ENCODE peak calls at places on chromosomes 16 and 17, in four cellular contexts. One of them, this sample, is unnamed.

GRCh38 chr17:42202696-42203095 is 8.4 kb upstream of the GHDC start:
- DNase-seq in esophagus muscularis mucosa: no peak
- DNase-seq in lung: no peak
- DNase-seq in left ventricle myocardium inferior: no peak
- DNase-seq in this sample: no peak

GRCh38 chr16:85391769-85392583 is 221.1 kb upstream of the GSE1 start:
- DNase-seq in esophagus muscularis mucosa: no peak
- DNase-seq in left ventricle myocardium inferior: peak; percentile 9
- DNase-seq in lung: no peak
- DNase-seq in this sample: no peak

GRCh38 chr17:34584805-34585416 is 5.5 kb downstream of the TMEM132E start:
- DNase-seq in left ventricle myocardium inferior: no peak
- DNase-seq in lung: no peak
- DNase-seq in esophagus muscularis mucosa: no peak
- DNase-seq in this sample: peak; percentile 35

GRCh38 chr16:71526111-71526998 is at the start of gene CHST4:
- DNase-seq in lung: no peak
- DNase-seq in left ventricle myocardium inferior: no peak
- DNase-seq in esophagus muscularis mucosa: no peak
- DNase-seq in this sample: no peak

GRCh38 chr17:35713069-35713728 is 18.2 kb upstream of the RASL10B start:
- DNase-seq in lung: no peak
- DNase-seq in esophagus muscularis mucosa: no peak
- DNase-seq in left ventricle myocardium inferior: no peak
- DNase-seq in this sample: no peak

GRCh38 chr17:49987290-49987585 is 7.8 kb downstream of the DLX3 start:
- DNase-seq in esophagus muscularis mucosa: no peak
- DNase-seq in lung: no peak
- DNase-seq in left ventricle myocardium inferior: no peak
- DNase-seq in this sample: no peak

GRCh38 chr16:60064026-60064425 is 1329.9 kb upstream of the GOT2 start:
- DNase-seq in left ventricle myocardium inferior: no peak
- DNase-seq in lung: no peak
- DNase-seq in esophagus muscularis mucosa: no peak
- DNase-seq in this sample: no peak

GRCh38 chr17:35255316-35255715 is 12.4 kb downstream of the SLFN5 start:
- DNase-seq in lung: no peak
- DNase-seq in left ventricle myocardium inferior: no peak
- DNase-seq in esophagus muscularis mucosa: no peak
- DNase-seq in this sample: no peak

GRCh38 chr17:15882058-15882720 is 62.7 kb upstream of the ADORA2B start:
- DNase-seq in left ventricle myocardium inferior: no peak
- DNase-seq in esophagus muscularis mucosa: no peak
- DNase-seq in lung: no peak
- DNase-seq in this sample: no peak

GRCh38 chr16:75526032-75526790 is 9.7 kb downstream of the CHST5 start:
- DNase-seq in left ventricle myocardium inferior: no peak
- DNase-seq in esophagus muscularis mucosa: no peak
- DNase-seq in lung: no peak
- DNase-seq in this sample: no peak

GRCh38 chr17:15351925-15352324 is 10.5 kb upstream of the TEKT3 start:
- DNase-seq in left ventricle myocardium inferior: no peak
- DNase-seq in esophagus muscularis mucosa: no peak
- DNase-seq in lung: no peak
- DNase-seq in this sample: no peak

GRCh38 chr16:31700530-31701388 is 172.8 kb upstream of the ZNF267 start:
- DNase-seq in left ventricle myocardium inferior: peak; percentile 82
- DNase-seq in lung: peak; percentile 88
- DNase-seq in esophagus muscularis mucosa: peak; percentile 95
- DNase-seq in this sample: peak; percentile 66

GRCh38 chr16:83744521-83744981 is 63.2 kb upstream of the HSBP1 start:
- DNase-seq in lung: peak; percentile 38
- DNase-seq in left ventricle myocardium inferior: peak; percentile 20
- DNase-seq in esophagus muscularis mucosa: no peak
- DNase-seq in this sample: peak; percentile 23

GRCh38 chr17:28940675-28941074 is 10.6 kb downstream of the PHF12 start:
- DNase-seq in left ventricle myocardium inferior: peak; percentile 42
- DNase-seq in esophagus muscularis mucosa: no peak
- DNase-seq in lung: no peak
- DNase-seq in this sample: no peak

GRCh38 chr16:28067604-28068382 is 4.3 kb upstream of the GSG1L start:
- DNase-seq in lung: no peak
- DNase-seq in esophagus muscularis mucosa: no peak
- DNase-seq in left ventricle myocardium inferior: no peak
- DNase-seq in this sample: no peak

GRCh38 chr16:15493416-15494181 is 59.2 kb downstream of the BMERB1 start:
- DNase-seq in left ventricle myocardium inferior: no peak
- DNase-seq in lung: no peak
- DNase-seq in esophagus muscularis mucosa: no peak
- DNase-seq in this sample: no peak

GRCh38 chr16:75304521-75305363 is 53.3 kb upstream of the BCAR1 start:
- DNase-seq in left ventricle myocardium inferior: peak; percentile 41
- DNase-seq in lung: no peak
- DNase-seq in esophagus muscularis mucosa: no peak
- DNase-seq in this sample: no peak

GRCh38 chr17:249236-249993 is 68.0 kb upstream of the DOC2B start:
- DNase-seq in left ventricle myocardium inferior: peak; percentile 6
- DNase-seq in lung: no peak
- DNase-seq in esophagus muscularis mucosa: no peak
- DNase-seq in this sample: no peak

GRCh38 chr16:88478889-88479794 is 26.1 kb downstream of the ZFPM1 start:
- DNase-seq in left ventricle myocardium inferior: no peak
- DNase-seq in lung: no peak
- DNase-seq in esophagus muscularis mucosa: no peak
- DNase-seq in this sample: peak; percentile 70

GRCh38 chr17:15945493-15946209 is 721 bp downstream of the ADORA2B start:
- DNase-seq in esophagus muscularis mucosa: no peak
- DNase-seq in left ventricle myocardium inferior: no peak
- DNase-seq in lung: no peak
- DNase-seq in this sample: peak; percentile 41

GRCh38 chr17:63116967-63117366 is 150.9 kb downstream of the TANC2 start:
- DNase-seq in left ventricle myocardium inferior: no peak
- DNase-seq in esophagus muscularis mucosa: no peak
- DNase-seq in lung: no peak
- DNase-seq in this sample: no peak

GRCh38 chr17:63117431-63117830 is 151.4 kb downstream of the TANC2 start:
- DNase-seq in lung: no peak
- DNase-seq in left ventricle myocardium inferior: no peak
- DNase-seq in esophagus muscularis mucosa: no peak
- DNase-seq in this sample: no peak

GRCh38 chr17:63116228-63116627 is 150.2 kb downstream of the TANC2 start:
- DNase-seq in esophagus muscularis mucosa: no peak
- DNase-seq in left ventricle myocardium inferior: no peak
- DNase-seq in lung: no peak
- DNase-seq in this sample: no peak

DNA sequence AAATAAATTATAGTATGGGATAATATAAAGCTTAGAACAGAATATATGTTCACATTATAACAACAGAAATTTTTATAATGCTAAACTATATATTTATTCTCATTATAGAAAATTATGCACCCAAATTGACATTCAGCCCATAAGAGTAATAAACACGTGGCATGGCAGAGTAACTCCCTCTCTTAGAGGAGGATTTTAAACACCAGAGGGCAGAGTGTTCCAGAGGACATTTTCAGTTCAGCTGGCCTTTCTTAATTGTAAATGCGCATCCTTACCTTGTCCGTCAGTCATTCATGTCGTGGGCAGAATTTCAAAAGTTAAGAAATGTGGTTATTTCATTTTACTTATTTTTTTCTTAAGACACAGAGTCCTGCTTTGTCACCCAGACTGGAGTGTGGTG is 147.1 kb downstream of the TANC2 start:
- DNase-seq in lung: no peak
- DNase-seq in esophagus muscularis mucosa: no peak
- DNase-seq in left ventricle myocardium inferior: no peak
- DNase-seq in this sample: peak; percentile 14
- TF ChIP-seq CTCF in lung: no peak
- TF ChIP-seq CTCF in esophagus muscularis mucosa: no peak
- TF ChIP-seq CTCF in left ventricle myocardium inferior: peak; percentile 37
- TF ChIP-seq CTCF in this sample: peak; percentile 20

GRCh38 chr16:87420401-87421368 is 28.5 kb downstream of the MAP1LC3B start:
- DNase-seq in lung: no peak
- DNase-seq in left ventricle myocardium inferior: no peak
- DNase-seq in esophagus muscularis mucosa: no peak
- DNase-seq in this sample: no peak
- TF ChIP-seq CTCF in lung: no peak
- TF ChIP-seq CTCF in left ventricle myocardium inferior: no peak
- TF ChIP-seq CTCF in esophagus muscularis mucosa: no peak
- TF ChIP-seq CTCF in this sample: no peak

GRCh38 chr17:30243002-30243401 is 7.5 kb upstream of the SLC6A4 start:
- DNase-seq in esophagus muscularis mucosa: no peak
- DNase-seq in left ventricle myocardium inferior: no peak
- DNase-seq in lung: no peak
- DNase-seq in this sample: no peak
- TF ChIP-seq CTCF in esophagus muscularis mucosa: no peak
- TF ChIP-seq CTCF in left ventricle myocardium inferior: no peak
- TF ChIP-seq CTCF in lung: no peak
- TF ChIP-seq CTCF in this sample: no peak

GRCh38 chr17:81527591-81528383 is at the start of gene FSCN2:
- DNase-seq in esophagus muscularis mucosa: no peak
- DNase-seq in left ventricle myocardium inferior: no peak
- DNase-seq in lung: no peak
- DNase-seq in this sample: no peak
- TF ChIP-seq CTCF in esophagus muscularis mucosa: no peak
- TF ChIP-seq CTCF in left ventricle myocardium inferior: no peak
- TF ChIP-seq CTCF in lung: no peak
- TF ChIP-seq CTCF in this sample: no peak

DNA sequence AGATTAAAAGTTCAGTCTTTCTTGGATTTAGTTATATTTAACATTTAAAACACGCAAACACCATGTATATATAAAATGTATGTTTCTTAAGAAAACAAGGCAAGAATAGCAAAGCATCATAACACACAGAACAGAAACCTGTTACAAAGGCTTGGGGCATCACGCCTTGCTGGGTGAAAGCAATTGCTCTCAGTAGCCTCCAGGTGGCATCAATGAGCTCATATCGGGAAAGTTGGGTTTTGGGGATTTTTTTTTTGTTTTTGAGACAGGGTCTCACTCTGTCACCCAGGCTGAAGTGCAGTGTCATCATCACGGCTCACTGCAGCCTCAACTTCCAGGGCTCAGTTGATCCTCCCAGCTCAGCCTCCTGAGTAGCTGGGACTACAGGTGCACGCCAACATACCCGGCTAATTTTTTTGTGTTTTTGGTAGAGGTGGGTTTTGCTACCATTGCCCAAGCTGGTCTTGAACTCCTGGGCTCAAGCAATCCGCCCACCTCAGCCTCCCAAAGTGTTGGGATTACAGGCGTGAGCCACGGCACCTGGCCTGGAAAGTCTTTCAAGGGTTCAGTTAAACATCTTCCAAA is 56.9 kb downstream of the CYB5D2 start:
- DNase-seq in left ventricle myocardium inferior: no peak
- DNase-seq in esophagus muscularis mucosa: no peak
- DNase-seq in lung: no peak
- DNase-seq in this sample: peak; percentile 76
- TF ChIP-seq CTCF in left ventricle myocardium inferior: peak; percentile 78
- TF ChIP-seq CTCF in esophagus muscularis mucosa: peak; percentile 79
- TF ChIP-seq CTCF in lung: peak; percentile 48
- TF ChIP-seq CTCF in this sample: peak; percentile 73

GRCh38 chr16:716768-717325 is 1.9 kb downstream of the METRN start:
- DNase-seq in esophagus muscularis mucosa: no peak
- DNase-seq in left ventricle myocardium inferior: no peak
- DNase-seq in lung: no peak
- DNase-seq in this sample: no peak

GRCh38 chr16:714558-715447 is at the start of gene METRN:
- DNase-seq in esophagus muscularis mucosa: peak; percentile 95
- DNase-seq in left ventricle myocardium inferior: peak; percentile 95
- DNase-seq in lung: peak; percentile 91
- DNase-seq in this sample: peak; percentile 98

GRCh38 chr16:716250-716607 is 1.3 kb downstream of the METRN start:
- DNase-seq in lung: no peak
- DNase-seq in esophagus muscularis mucosa: no peak
- DNase-seq in left ventricle myocardium inferior: no peak
- DNase-seq in this sample: no peak

GRCh38 chr16:714079-714478 is 839 bp upstream of the METRN start:
- DNase-seq in left ventricle myocardium inferior: no peak
- DNase-seq in esophagus muscularis mucosa: no peak
- DNase-seq in lung: no peak
- DNase-seq in this sample: no peak

GRCh38 chr16:715448-716249 is 731 bp downstream of the METRN start:
- DNase-seq in lung: no peak
- DNase-seq in esophagus muscularis mucosa: no peak
- DNase-seq in left ventricle myocardium inferior: no peak
- DNase-seq in this sample: peak; percentile 69
- TF ChIP-seq CTCF in lung: no peak
- TF ChIP-seq CTCF in esophagus muscularis mucosa: no peak
- TF ChIP-seq CTCF in left ventricle myocardium inferior: no peak
- TF ChIP-seq CTCF in this sample: peak; percentile 31

GRCh38 chr16:67663151-67663876 is 2.6 kb downstream of the PARD6A start:
- DNase-seq in lung: no peak
- DNase-seq in left ventricle myocardium inferior: no peak
- DNase-seq in esophagus muscularis mucosa: no peak
- DNase-seq in this sample: no peak
- TF ChIP-seq CTCF in lung: no peak
- TF ChIP-seq CTCF in left ventricle myocardium inferior: no peak
- TF ChIP-seq CTCF in esophagus muscularis mucosa: no peak
- TF ChIP-seq CTCF in this sample: no peak

DNA sequence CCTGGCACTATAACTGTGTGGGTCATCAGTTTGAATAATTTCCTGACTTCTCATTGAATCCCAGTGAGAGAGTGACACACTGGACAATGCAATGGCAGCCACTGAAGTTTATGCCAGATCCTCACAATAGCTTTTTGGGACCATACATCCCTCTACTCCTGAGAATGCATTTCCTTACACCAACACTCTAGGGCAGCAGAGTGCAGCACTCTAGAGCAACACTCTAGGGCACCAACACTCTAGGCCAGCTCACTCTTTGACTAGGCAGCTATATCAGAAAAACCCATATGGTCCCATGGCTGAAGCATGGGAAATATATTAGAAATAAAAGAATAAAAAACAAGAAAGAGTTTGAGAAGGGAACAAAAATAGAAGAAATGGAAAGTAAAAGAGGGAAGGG is 309.2 kb downstream of the MAP2K6 start:
- DNase-seq in esophagus muscularis mucosa: no peak
- DNase-seq in lung: no peak
- DNase-seq in left ventricle myocardium inferior: no peak
- DNase-seq in this sample: no peak
- TF ChIP-seq CTCF in esophagus muscularis mucosa: no peak
- TF ChIP-seq CTCF in lung: no peak
- TF ChIP-seq CTCF in left ventricle myocardium inferior: no peak
- TF ChIP-seq CTCF in this sample: no peak

GRCh38 chr17:78622491-78623265 is 45.5 kb upstream of the DNAH17 start:
- DNase-seq in left ventricle myocardium inferior: no peak
- DNase-seq in esophagus muscularis mucosa: no peak
- DNase-seq in lung: no peak
- DNase-seq in this sample: no peak
- TF ChIP-seq CTCF in left ventricle myocardium inferior: no peak
- TF ChIP-seq CTCF in esophagus muscularis mucosa: no peak
- TF ChIP-seq CTCF in lung: no peak
- TF ChIP-seq CTCF in this sample: no peak

GRCh38 chr17:67390646-67391480 is 13.8 kb downstream of the PITPNC1 start:
- DNase-seq in left ventricle myocardium inferior: no peak
- DNase-seq in lung: peak; percentile 37
- DNase-seq in esophagus muscularis mucosa: no peak
- DNase-seq in this sample: peak; percentile 79
- TF ChIP-seq CTCF in left ventricle myocardium inferior: no peak
- TF ChIP-seq CTCF in lung: no peak
- TF ChIP-seq CTCF in esophagus muscularis mucosa: no peak
- TF ChIP-seq CTCF in this sample: no peak